ENCODE peak calls at places on chromosomes 13 and 19, in seven cellular contexts. One of them, this sample, is unnamed.
A peak's percentile ranks its signal among the peaks of the same experiment; 100 is the strongest.

GRCh38 chr19:29478578-29479565 is 46.9 kb upstream of the VSTM2B start:
- DNase-seq in dorsolateral prefrontal cortex: peak; percentile 58
- DNase-seq in pancreas: no peak
- DNase-seq in testis: no peak
- DNase-seq in astrocyte of the cerebellum: no peak
- DNase-seq in AG10803: peak; percentile 8
- DNase-seq in lung: peak; percentile 25
- DNase-seq in this sample: no peak

GRCh38 chr19:43700368-43701015 is 15.4 kb upstream of the IRGC start:
- DNase-seq in dorsolateral prefrontal cortex: peak; percentile 45
- DNase-seq in pancreas: no peak
- DNase-seq in testis: peak; percentile 34
- DNase-seq in astrocyte of the cerebellum: peak; percentile 66
- DNase-seq in AG10803: peak; percentile 67
- DNase-seq in lung: peak; percentile 49
- DNase-seq in this sample: peak; percentile 86

GRCh38 chr13:31775686-31776085 is 36.4 kb downstream of the RXFP2 start:
- DNase-seq in dorsolateral prefrontal cortex: no peak
- DNase-seq in pancreas: no peak
- DNase-seq in testis: peak; percentile 14
- DNase-seq in astrocyte of the cerebellum: no peak
- DNase-seq in AG10803: peak; percentile 77
- DNase-seq in lung: no peak
- DNase-seq in this sample: no peak

GRCh38 chr19:46271488-46272197 is 25.2 kb upstream of the HIF3A start:
- DNase-seq in dorsolateral prefrontal cortex: no peak
- DNase-seq in pancreas: no peak
- DNase-seq in testis: no peak
- DNase-seq in astrocyte of the cerebellum: peak; percentile 95
- DNase-seq in AG10803: peak; percentile 85
- DNase-seq in lung: no peak
- DNase-seq in this sample: peak; percentile 33

GRCh38 chr19:15595069-15595468 is 19.9 kb upstream of the CYP4F8 start:
- DNase-seq in dorsolateral prefrontal cortex: no peak
- DNase-seq in pancreas: no peak
- DNase-seq in testis: no peak
- DNase-seq in astrocyte of the cerebellum: no peak
- DNase-seq in AG10803: no peak
- DNase-seq in lung: no peak
- DNase-seq in this sample: no peak

GRCh38 chr13:25686831-25687495 is 315.2 kb downstream of the ATP8A2 start:
- DNase-seq in dorsolateral prefrontal cortex: no peak
- DNase-seq in pancreas: no peak
- DNase-seq in testis: no peak
- DNase-seq in astrocyte of the cerebellum: no peak
- DNase-seq in AG10803: no peak
- DNase-seq in lung: no peak
- DNase-seq in this sample: no peak

GRCh38 chr19:16441661-16442071 is 30.1 kb downstream of the EPS15L1 start:
- DNase-seq in dorsolateral prefrontal cortex: no peak
- DNase-seq in pancreas: no peak
- DNase-seq in testis: peak; percentile 38
- DNase-seq in astrocyte of the cerebellum: no peak
- DNase-seq in AG10803: no peak
- DNase-seq in lung: no peak
- DNase-seq in this sample: no peak

GRCh38 chr19:44540736-44541135 is 11.3 kb upstream of the CEACAM20 start:
- DNase-seq in dorsolateral prefrontal cortex: no peak
- DNase-seq in pancreas: no peak
- DNase-seq in testis: no peak
- DNase-seq in astrocyte of the cerebellum: no peak
- DNase-seq in AG10803: no peak
- DNase-seq in lung: no peak
- DNase-seq in this sample: no peak

GRCh38 chr19:44576843-44577565 is 36.4 kb upstream of the IGSF23 start:
- DNase-seq in dorsolateral prefrontal cortex: no peak
- DNase-seq in pancreas: peak; percentile 27
- DNase-seq in testis: peak; percentile 29
- DNase-seq in astrocyte of the cerebellum: peak; percentile 39
- DNase-seq in AG10803: peak; percentile 37
- DNase-seq in lung: peak; percentile 45
- DNase-seq in this sample: peak; percentile 46

GRCh38 chr19:41997851-41998229 is 3.8 kb upstream of the ATP1A3 start:
- DNase-seq in dorsolateral prefrontal cortex: peak; percentile 44
- DNase-seq in pancreas: no peak
- DNase-seq in testis: no peak
- DNase-seq in astrocyte of the cerebellum: no peak
- DNase-seq in AG10803: no peak
- DNase-seq in lung: no peak
- DNase-seq in this sample: no peak

GRCh38 chr19:58053480-58054156 is 5.5 kb upstream of the ZNF135 start:
- DNase-seq in dorsolateral prefrontal cortex: no peak
- DNase-seq in pancreas: no peak
- DNase-seq in testis: no peak
- DNase-seq in astrocyte of the cerebellum: no peak
- DNase-seq in AG10803: no peak
- DNase-seq in lung: no peak
- DNase-seq in this sample: no peak

GRCh38 chr19:42123765-42124164 is 8.5 kb downstream of the POU2F2 start:
- DNase-seq in dorsolateral prefrontal cortex: no peak
- DNase-seq in pancreas: no peak
- DNase-seq in testis: no peak
- DNase-seq in astrocyte of the cerebellum: no peak
- DNase-seq in AG10803: no peak
- DNase-seq in lung: no peak
- DNase-seq in this sample: peak; percentile 26

GRCh38 chr13:80840313-80840976 is 499.5 kb upstream of the SPRY2 start:
- DNase-seq in dorsolateral prefrontal cortex: no peak
- DNase-seq in pancreas: no peak
- DNase-seq in testis: no peak
- DNase-seq in astrocyte of the cerebellum: peak; percentile 57
- DNase-seq in AG10803: peak; percentile 57
- DNase-seq in lung: no peak
- DNase-seq in this sample: peak; percentile 93

GRCh38 chr13:28423010-28423409 is 71.9 kb downstream of the FLT1 start:
- DNase-seq in dorsolateral prefrontal cortex: peak; percentile 20
- DNase-seq in pancreas: no peak
- DNase-seq in testis: peak; percentile 29
- DNase-seq in astrocyte of the cerebellum: no peak
- DNase-seq in AG10803: no peak
- DNase-seq in lung: peak; percentile 47
- DNase-seq in this sample: no peak

DNA sequence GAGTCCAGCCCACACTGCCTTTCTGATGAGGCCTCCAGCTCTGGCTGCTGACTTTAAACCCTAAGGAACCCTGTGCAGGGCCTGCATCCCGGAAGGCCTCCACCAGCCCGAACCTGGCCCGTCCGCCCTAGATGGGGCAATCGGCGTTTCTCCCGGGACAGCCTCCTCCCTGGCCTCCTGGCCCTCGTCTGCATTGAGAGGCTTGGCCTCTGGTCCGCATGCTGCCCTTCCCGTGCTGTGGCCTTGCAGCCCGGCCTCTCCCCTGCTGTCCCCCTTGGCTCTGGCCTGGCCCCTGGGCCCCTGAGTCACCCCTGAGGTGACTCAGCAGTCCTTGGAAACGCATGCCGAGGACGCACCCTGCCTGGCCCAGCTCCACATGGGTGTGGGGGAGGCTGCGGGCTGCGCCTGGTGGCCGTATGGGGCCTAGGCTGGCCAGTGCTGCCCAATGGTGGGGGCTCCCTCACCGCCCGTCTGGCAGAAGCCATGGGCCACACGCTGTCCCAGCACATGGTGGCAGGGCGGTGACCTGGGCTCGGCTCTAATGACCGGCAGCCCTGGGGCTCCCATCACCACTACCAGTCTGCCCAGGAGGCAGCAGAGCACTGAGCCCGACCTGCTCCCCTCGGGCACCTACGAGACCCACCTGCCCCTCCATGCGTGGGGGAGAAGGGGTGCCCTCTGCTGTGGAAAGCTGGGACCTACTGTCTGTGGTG is 25.7 kb downstream of the SH3GL1 start:
- DNase-seq in dorsolateral prefrontal cortex: no peak
- DNase-seq in pancreas: peak; percentile 60
- DNase-seq in testis: peak; percentile 50
- DNase-seq in astrocyte of the cerebellum: no peak
- DNase-seq in AG10803: peak; percentile 93
- DNase-seq in lung: peak; percentile 81
- DNase-seq in this sample: peak; percentile 99
- TF ChIP-seq CTCF in dorsolateral prefrontal cortex: no peak
- TF ChIP-seq CTCF in pancreas: no peak
- TF ChIP-seq CTCF in testis: no peak
- TF ChIP-seq CTCF in astrocyte of the cerebellum: no peak
- TF ChIP-seq CTCF in AG10803: no peak
- TF ChIP-seq CTCF in lung: no peak
- TF ChIP-seq CTCF in this sample: no peak

GRCh38 chr19:50703915-50704548 is 15.6 kb downstream of the SHANK1 start:
- DNase-seq in dorsolateral prefrontal cortex: no peak
- DNase-seq in pancreas: no peak
- DNase-seq in testis: peak; percentile 26
- DNase-seq in astrocyte of the cerebellum: no peak
- DNase-seq in AG10803: no peak
- DNase-seq in lung: no peak
- DNase-seq in this sample: peak; percentile 24
- TF ChIP-seq CTCF in dorsolateral prefrontal cortex: peak; percentile 13
- TF ChIP-seq CTCF in pancreas: no peak
- TF ChIP-seq CTCF in testis: no peak
- TF ChIP-seq CTCF in astrocyte of the cerebellum: no peak
- TF ChIP-seq CTCF in AG10803: peak; percentile 13
- TF ChIP-seq CTCF in lung: no peak
- TF ChIP-seq CTCF in this sample: no peak

GRCh38 chr19:8456064-8456463 is 11.3 kb downstream of the HNRNPM start:
- DNase-seq in dorsolateral prefrontal cortex: no peak
- DNase-seq in pancreas: no peak
- DNase-seq in testis: no peak
- DNase-seq in astrocyte of the cerebellum: no peak
- DNase-seq in AG10803: no peak
- DNase-seq in lung: no peak
- DNase-seq in this sample: no peak
- TF ChIP-seq CTCF in dorsolateral prefrontal cortex: peak; percentile 21
- TF ChIP-seq CTCF in pancreas: no peak
- TF ChIP-seq CTCF in testis: no peak
- TF ChIP-seq CTCF in astrocyte of the cerebellum: peak; percentile 19
- TF ChIP-seq CTCF in AG10803: peak; percentile 7
- TF ChIP-seq CTCF in lung: no peak
- TF ChIP-seq CTCF in this sample: peak; percentile 9

GRCh38 chr13:29923554-29924481 is 73.4 kb upstream of the UBL3 start:
- DNase-seq in dorsolateral prefrontal cortex: no peak
- DNase-seq in pancreas: peak; percentile 93
- DNase-seq in testis: peak; percentile 60
- DNase-seq in astrocyte of the cerebellum: peak; percentile 96
- DNase-seq in AG10803: peak; percentile 99
- DNase-seq in lung: peak; percentile 89
- DNase-seq in this sample: peak; percentile 94
- TF ChIP-seq CTCF in dorsolateral prefrontal cortex: peak; percentile 53
- TF ChIP-seq CTCF in pancreas: peak; percentile 87
- TF ChIP-seq CTCF in testis: peak; percentile 40
- TF ChIP-seq CTCF in astrocyte of the cerebellum: peak; percentile 96
- TF ChIP-seq CTCF in AG10803: peak; percentile 86
- TF ChIP-seq CTCF in lung: peak; percentile 37
- TF ChIP-seq CTCF in this sample: peak; percentile 95

DNA sequence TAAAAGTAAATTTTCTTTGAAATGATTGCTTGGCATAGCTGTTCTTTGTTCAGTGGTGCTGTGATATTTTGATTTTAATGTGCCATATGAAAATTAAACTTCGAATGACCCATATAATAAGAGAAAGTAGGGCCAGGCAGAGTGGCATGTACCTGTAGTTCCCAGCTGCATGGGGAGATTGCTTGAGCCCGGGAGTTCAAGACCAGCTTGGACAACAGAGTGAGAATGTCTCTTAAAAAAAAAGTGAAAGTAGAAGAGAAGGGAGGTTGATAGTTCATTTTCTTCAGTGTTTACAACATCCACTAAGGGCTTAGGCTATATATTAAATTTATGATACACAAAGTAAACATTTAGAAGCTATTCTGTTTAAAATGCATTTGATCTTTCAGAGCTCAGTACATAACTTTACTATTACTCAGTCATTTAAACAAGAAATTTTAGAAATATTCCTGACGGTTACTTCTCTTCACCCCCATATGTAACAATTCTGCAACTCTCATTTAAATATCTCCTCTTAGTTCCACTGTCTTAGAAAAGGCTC is 17.2 kb upstream of the RFC3 start:
- DNase-seq in dorsolateral prefrontal cortex: no peak
- DNase-seq in pancreas: no peak
- DNase-seq in testis: no peak
- DNase-seq in astrocyte of the cerebellum: no peak
- DNase-seq in AG10803: no peak
- DNase-seq in lung: no peak
- DNase-seq in this sample: no peak
- TF ChIP-seq CTCF in dorsolateral prefrontal cortex: no peak
- TF ChIP-seq CTCF in pancreas: no peak
- TF ChIP-seq CTCF in testis: no peak
- TF ChIP-seq CTCF in astrocyte of the cerebellum: no peak
- TF ChIP-seq CTCF in AG10803: no peak
- TF ChIP-seq CTCF in lung: no peak
- TF ChIP-seq CTCF in this sample: no peak

DNA sequence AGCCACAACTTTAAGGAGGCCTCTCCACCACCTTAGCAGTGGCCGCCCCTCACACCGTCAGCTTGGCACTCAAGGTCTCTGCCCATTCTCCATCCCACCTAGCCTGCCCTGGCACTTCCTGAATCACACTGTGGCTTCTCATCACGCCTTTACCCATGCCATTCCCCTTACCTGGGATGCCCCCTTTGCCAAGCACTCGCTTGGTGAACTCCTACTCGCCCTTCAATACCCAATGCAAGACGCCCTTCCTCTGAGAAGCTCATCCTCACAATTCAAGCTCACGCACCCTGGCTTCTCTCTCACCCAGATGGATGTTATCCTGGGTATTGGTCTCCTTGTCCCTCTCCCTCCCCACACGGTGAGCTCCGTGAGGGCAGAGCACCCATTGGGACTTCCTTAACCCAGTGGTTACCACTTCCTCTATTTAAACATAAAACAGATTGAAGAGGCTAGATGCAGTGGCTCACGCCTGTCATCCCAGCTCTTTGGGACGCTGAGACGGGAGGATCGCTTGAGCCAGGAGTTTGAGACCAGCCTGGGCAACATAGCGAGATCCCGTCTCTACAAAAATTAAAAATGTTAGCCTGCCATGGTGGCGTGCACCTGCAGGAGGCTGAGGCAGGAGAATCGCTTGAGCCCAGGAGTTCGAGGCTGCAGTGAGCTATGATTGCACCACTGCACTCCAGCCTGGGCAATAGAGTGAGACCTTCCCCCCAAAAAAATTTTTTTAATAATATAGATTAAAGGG is 12.6 kb upstream of the SHD start:
- DNase-seq in dorsolateral prefrontal cortex: no peak
- DNase-seq in pancreas: no peak
- DNase-seq in testis: no peak
- DNase-seq in astrocyte of the cerebellum: no peak
- DNase-seq in AG10803: no peak
- DNase-seq in lung: no peak
- DNase-seq in this sample: no peak
- TF ChIP-seq CTCF in dorsolateral prefrontal cortex: no peak
- TF ChIP-seq CTCF in pancreas: no peak
- TF ChIP-seq CTCF in testis: no peak
- TF ChIP-seq CTCF in astrocyte of the cerebellum: no peak
- TF ChIP-seq CTCF in AG10803: no peak
- TF ChIP-seq CTCF in lung: no peak
- TF ChIP-seq CTCF in this sample: no peak

GRCh38 chr19:51339687-51340656 is 2.0 kb downstream of the VSIG10L start:
- DNase-seq in dorsolateral prefrontal cortex: peak; percentile 92
- DNase-seq in pancreas: peak; percentile 95
- DNase-seq in testis: peak; percentile 100
- DNase-seq in astrocyte of the cerebellum: peak; percentile 76
- DNase-seq in AG10803: peak; percentile 97
- DNase-seq in lung: peak; percentile 99
- DNase-seq in this sample: peak; percentile 99
- TF ChIP-seq CTCF in dorsolateral prefrontal cortex: no peak
- TF ChIP-seq CTCF in pancreas: no peak
- TF ChIP-seq CTCF in testis: peak; percentile 61
- TF ChIP-seq CTCF in astrocyte of the cerebellum: no peak
- TF ChIP-seq CTCF in AG10803: no peak
- TF ChIP-seq CTCF in lung: no peak
- TF ChIP-seq CTCF in this sample: peak; percentile 2

GRCh38 chr13:99766641-99767045 is 204.9 kb downstream of the ZIC5 start:
- DNase-seq in dorsolateral prefrontal cortex: no peak
- DNase-seq in pancreas: no peak
- DNase-seq in testis: no peak
- DNase-seq in astrocyte of the cerebellum: no peak
- DNase-seq in AG10803: no peak
- DNase-seq in lung: no peak
- DNase-seq in this sample: no peak
- TF ChIP-seq CTCF in dorsolateral prefrontal cortex: no peak
- TF ChIP-seq CTCF in pancreas: no peak
- TF ChIP-seq CTCF in testis: no peak
- TF ChIP-seq CTCF in astrocyte of the cerebellum: peak; percentile 50
- TF ChIP-seq CTCF in AG10803: no peak
- TF ChIP-seq CTCF in lung: no peak
- TF ChIP-seq CTCF in this sample: no peak